ENCODE peak calls at places on chromosomes 13 and 19, in six cellular contexts. U, T, Z, Q, O and P are unnamed samples.
A peak's percentile ranks its signal among the peaks of the same experiment; 100 is the strongest.

GRCh38 chr19:49749055-49749716 is 13.9 kb downstream of the TSKS start:
- DNase-seq in U (no peak), T (no peak), Z (no peak), Q (no peak), O (no peak), P (no peak)

GRCh38 chr13:48656621-48657020 is 2.9 kb downstream of the CYSLTR2 start:
- DNase-seq in U (no peak), T (no peak), Z (no peak), Q (no peak), O (no peak), P (no peak)

GRCh38 chr13:29434217-29434940 is 161.1 kb downstream of the SLC7A1 start:
- DNase-seq in U (no peak), T (no peak), Z (no peak), Q (no peak), O (no peak), P (no peak)

GRCh38 chr13:33250594-33250993 is 35.0 kb downstream of the STARD13 start:
- DNase-seq in U (no peak), T (no peak), Z (no peak), Q (no peak), O (no peak), P (no peak)

GRCh38 chr19:45475537-45476348 is 7.9 kb downstream of the FOSB start:
- DNase-seq in U (no peak), T (no peak), Z (no peak), Q (no peak), O (no peak), P (no peak)

GRCh38 chr19:51573331-51573730 is 2.2 kb downstream of the ZNF175 start:
- DNase-seq in U (no peak), T (no peak), Z (no peak), Q (no peak), O (no peak), P (no peak)

GRCh38 chr13:67146523-67147130 is 83.5 kb downstream of the PCDH9 start:
- DNase-seq in U (no peak), T (no peak), Z (no peak), Q (no peak), O (no peak), P (no peak)

GRCh38 chr13:90355162-90355751 is 992.2 kb upstream of the MIR17HG start:
- DNase-seq in U (no peak), T (no peak), Z (no peak), Q (no peak), O (no peak), P (no peak)

GRCh38 chr13:31046711-31047279 is 114.3 kb downstream of the TEX26 start:
- DNase-seq in U (peak; percentile 70), T (no peak), Z (no peak), Q (no peak), O (no peak), P (no peak)

GRCh38 chr19:45764947-45765346 is 4.1 kb downstream of the SIX5 start:
- DNase-seq in U (peak; percentile 83), T (no peak), Z (no peak), Q (no peak), O (no peak), P (peak; percentile 66)

GRCh38 chr19:38736036-38736412 is 8.2 kb downstream of the CAPN12 start:
- DNase-seq in U (peak; percentile 80), T (peak; percentile 49), Z (no peak), Q (peak; percentile 37), O (peak; percentile 40), P (peak; percentile 59)

GRCh38 chr19:43532962-43533545 is at the start of gene ZNF575:
- DNase-seq in U (peak; percentile 96), T (peak; percentile 84), Z (peak; percentile 86), Q (peak; percentile 73), O (peak; percentile 81), P (peak; percentile 89)

GRCh38 chr13:21176982-21177284 is 475 bp downstream of the MRPL57 start:
- DNase-seq in U (no peak), T (no peak), Z (no peak), Q (peak; percentile 20), O (no peak), P (no peak)

GRCh38 chr13:23644527-23644926 is 74.3 kb downstream of the TNFRSF19 start:
- DNase-seq in U (no peak), T (no peak), Z (no peak), Q (no peak), O (no peak), P (no peak)

GRCh38 chr13:107928762-107929161 is 286.6 kb downstream of the LIG4 start:
- DNase-seq in U (no peak), T (no peak), Z (no peak), Q (no peak), O (no peak), P (no peak)

GRCh38 chr19:13024958-13025653 is 29.8 kb downstream of the NFIX start:
- DNase-seq in U (no peak), T (no peak), Z (no peak), Q (no peak), O (no peak), P (peak; percentile 51)